ENCODE peak calls at places on chromosomes 13 and 19, in ten cellular contexts. One of them, this sample, is unnamed.
A peak's percentile ranks its signal among the peaks of the same experiment; 100 is the strongest.

GRCh38 chr19:55657004-55657747 is 2.3 kb downstream of the U2AF2 start:
- DNase-seq in CD4-positive, alpha-beta T cell: no peak
- DNase-seq in tibial artery: no peak
- DNase-seq in stimulated activated CD4-positive, alpha-beta T cell treated with anti-CD3 and anti-CD28 coated beads, Interleukin-4, amount 100 ng/mL, for 48 hours: no peak
- DNase-seq in G401: no peak
- DNase-seq in progenitor cell of endocrine pancreas: no peak
- DNase-seq in MV-4-11: no peak
- DNase-seq in left cardiac atrium: no peak
- DNase-seq in non-pigmented ciliary epithelial cell: no peak
- DNase-seq in fibroblast of villous mesenchyme: no peak
- DNase-seq in this sample: peak; percentile 86

GRCh38 chr19:30263719-30264440 is 108.3 kb upstream of the ZNF536 start:
- DNase-seq in CD4-positive, alpha-beta T cell: no peak
- DNase-seq in tibial artery: no peak
- DNase-seq in stimulated activated CD4-positive, alpha-beta T cell treated with anti-CD3 and anti-CD28 coated beads, Interleukin-4, amount 100 ng/mL, for 48 hours: no peak
- DNase-seq in G401: no peak
- DNase-seq in progenitor cell of endocrine pancreas: no peak
- DNase-seq in MV-4-11: no peak
- DNase-seq in left cardiac atrium: no peak
- DNase-seq in non-pigmented ciliary epithelial cell: no peak
- DNase-seq in fibroblast of villous mesenchyme: no peak
- DNase-seq in this sample: no peak

GRCh38 chr13:44967656-44968451 is 21.4 kb downstream of the NUFIP1 start:
- DNase-seq in CD4-positive, alpha-beta T cell: no peak
- DNase-seq in tibial artery: no peak
- DNase-seq in stimulated activated CD4-positive, alpha-beta T cell treated with anti-CD3 and anti-CD28 coated beads, Interleukin-4, amount 100 ng/mL, for 48 hours: no peak
- DNase-seq in G401: no peak
- DNase-seq in progenitor cell of endocrine pancreas: no peak
- DNase-seq in MV-4-11: no peak
- DNase-seq in left cardiac atrium: no peak
- DNase-seq in non-pigmented ciliary epithelial cell: no peak
- DNase-seq in fibroblast of villous mesenchyme: peak; percentile 60
- DNase-seq in this sample: peak; percentile 58

GRCh38 chr13:98301721-98302120 is 124.7 kb upstream of the RNF113B start:
- DNase-seq in CD4-positive, alpha-beta T cell: no peak
- DNase-seq in tibial artery: no peak
- DNase-seq in stimulated activated CD4-positive, alpha-beta T cell treated with anti-CD3 and anti-CD28 coated beads, Interleukin-4, amount 100 ng/mL, for 48 hours: no peak
- DNase-seq in G401: no peak
- DNase-seq in progenitor cell of endocrine pancreas: no peak
- DNase-seq in MV-4-11: no peak
- DNase-seq in left cardiac atrium: no peak
- DNase-seq in non-pigmented ciliary epithelial cell: no peak
- DNase-seq in fibroblast of villous mesenchyme: peak; percentile 78
- DNase-seq in this sample: peak; percentile 72

GRCh38 chr19:34313188-34313587 is 51.8 kb upstream of the GPI start:
- DNase-seq in CD4-positive, alpha-beta T cell: no peak
- DNase-seq in tibial artery: no peak
- DNase-seq in stimulated activated CD4-positive, alpha-beta T cell treated with anti-CD3 and anti-CD28 coated beads, Interleukin-4, amount 100 ng/mL, for 48 hours: no peak
- DNase-seq in G401: no peak
- DNase-seq in progenitor cell of endocrine pancreas: no peak
- DNase-seq in MV-4-11: no peak
- DNase-seq in left cardiac atrium: peak; percentile 39
- DNase-seq in non-pigmented ciliary epithelial cell: peak; percentile 41
- DNase-seq in fibroblast of villous mesenchyme: peak; percentile 66
- DNase-seq in this sample: peak; percentile 74

GRCh38 chr13:48839171-48839570 is 136.5 kb upstream of the FNDC3A start:
- DNase-seq in CD4-positive, alpha-beta T cell: no peak
- DNase-seq in tibial artery: no peak
- DNase-seq in stimulated activated CD4-positive, alpha-beta T cell treated with anti-CD3 and anti-CD28 coated beads, Interleukin-4, amount 100 ng/mL, for 48 hours: no peak
- DNase-seq in G401: no peak
- DNase-seq in progenitor cell of endocrine pancreas: no peak
- DNase-seq in MV-4-11: no peak
- DNase-seq in left cardiac atrium: no peak
- DNase-seq in non-pigmented ciliary epithelial cell: no peak
- DNase-seq in fibroblast of villous mesenchyme: peak; percentile 40
- DNase-seq in this sample: no peak

GRCh38 chr19:40395956-40396355 is 6.0 kb upstream of the HIPK4 start:
- DNase-seq in CD4-positive, alpha-beta T cell: no peak
- DNase-seq in tibial artery: no peak
- DNase-seq in stimulated activated CD4-positive, alpha-beta T cell treated with anti-CD3 and anti-CD28 coated beads, Interleukin-4, amount 100 ng/mL, for 48 hours: no peak
- DNase-seq in G401: no peak
- DNase-seq in progenitor cell of endocrine pancreas: no peak
- DNase-seq in MV-4-11: no peak
- DNase-seq in left cardiac atrium: no peak
- DNase-seq in non-pigmented ciliary epithelial cell: no peak
- DNase-seq in fibroblast of villous mesenchyme: no peak
- DNase-seq in this sample: no peak

GRCh38 chr19:23770672-23771250 is 12.1 kb upstream of the ZNF681 start:
- DNase-seq in CD4-positive, alpha-beta T cell: no peak
- DNase-seq in tibial artery: no peak
- DNase-seq in stimulated activated CD4-positive, alpha-beta T cell treated with anti-CD3 and anti-CD28 coated beads, Interleukin-4, amount 100 ng/mL, for 48 hours: no peak
- DNase-seq in G401: no peak
- DNase-seq in progenitor cell of endocrine pancreas: no peak
- DNase-seq in MV-4-11: no peak
- DNase-seq in left cardiac atrium: no peak
- DNase-seq in non-pigmented ciliary epithelial cell: no peak
- DNase-seq in fibroblast of villous mesenchyme: no peak
- DNase-seq in this sample: no peak

GRCh38 chr13:95505265-95505664 is 47.3 kb upstream of the CLDN10 start:
- DNase-seq in CD4-positive, alpha-beta T cell: no peak
- DNase-seq in tibial artery: no peak
- DNase-seq in stimulated activated CD4-positive, alpha-beta T cell treated with anti-CD3 and anti-CD28 coated beads, Interleukin-4, amount 100 ng/mL, for 48 hours: no peak
- DNase-seq in G401: no peak
- DNase-seq in progenitor cell of endocrine pancreas: no peak
- DNase-seq in MV-4-11: no peak
- DNase-seq in left cardiac atrium: no peak
- DNase-seq in non-pigmented ciliary epithelial cell: no peak
- DNase-seq in fibroblast of villous mesenchyme: no peak
- DNase-seq in this sample: peak; percentile 25

GRCh38 chr19:50548191-50549058 is 19.8 kb downstream of the LRRC4B start:
- DNase-seq in CD4-positive, alpha-beta T cell: no peak
- DNase-seq in tibial artery: no peak
- DNase-seq in stimulated activated CD4-positive, alpha-beta T cell treated with anti-CD3 and anti-CD28 coated beads, Interleukin-4, amount 100 ng/mL, for 48 hours: no peak
- DNase-seq in G401: peak; percentile 72
- DNase-seq in progenitor cell of endocrine pancreas: no peak
- DNase-seq in MV-4-11: no peak
- DNase-seq in left cardiac atrium: no peak
- DNase-seq in non-pigmented ciliary epithelial cell: no peak
- DNase-seq in fibroblast of villous mesenchyme: no peak
- DNase-seq in this sample: peak; percentile 77

GRCh38 chr19:2500861-2501260 is 24.9 kb downstream of the GADD45B start:
- DNase-seq in CD4-positive, alpha-beta T cell: no peak
- DNase-seq in tibial artery: no peak
- DNase-seq in stimulated activated CD4-positive, alpha-beta T cell treated with anti-CD3 and anti-CD28 coated beads, Interleukin-4, amount 100 ng/mL, for 48 hours: no peak
- DNase-seq in G401: peak; percentile 56
- DNase-seq in progenitor cell of endocrine pancreas: no peak
- DNase-seq in MV-4-11: no peak
- DNase-seq in left cardiac atrium: no peak
- DNase-seq in non-pigmented ciliary epithelial cell: no peak
- DNase-seq in fibroblast of villous mesenchyme: peak; percentile 85
- DNase-seq in this sample: peak; percentile 63

GRCh38 chr13:68749801-68750200 is 1357.8 kb upstream of the ATXN8OS start:
- DNase-seq in CD4-positive, alpha-beta T cell: no peak
- DNase-seq in tibial artery: no peak
- DNase-seq in stimulated activated CD4-positive, alpha-beta T cell treated with anti-CD3 and anti-CD28 coated beads, Interleukin-4, amount 100 ng/mL, for 48 hours: no peak
- DNase-seq in G401: no peak
- DNase-seq in progenitor cell of endocrine pancreas: no peak
- DNase-seq in MV-4-11: no peak
- DNase-seq in left cardiac atrium: no peak
- DNase-seq in non-pigmented ciliary epithelial cell: no peak
- DNase-seq in fibroblast of villous mesenchyme: no peak
- DNase-seq in this sample: no peak

GRCh38 chr19:41426116-41426841 is 895 bp downstream of the B3GNT8 start:
- DNase-seq in CD4-positive, alpha-beta T cell: no peak
- DNase-seq in tibial artery: no peak
- DNase-seq in stimulated activated CD4-positive, alpha-beta T cell treated with anti-CD3 and anti-CD28 coated beads, Interleukin-4, amount 100 ng/mL, for 48 hours: no peak
- DNase-seq in G401: no peak
- DNase-seq in progenitor cell of endocrine pancreas: no peak
- DNase-seq in MV-4-11: no peak
- DNase-seq in left cardiac atrium: no peak
- DNase-seq in non-pigmented ciliary epithelial cell: no peak
- DNase-seq in fibroblast of villous mesenchyme: no peak
- DNase-seq in this sample: peak; percentile 41

GRCh38 chr19:48552406-48553322 is 692 bp downstream of the SULT2B1 start:
- DNase-seq in CD4-positive, alpha-beta T cell: no peak
- DNase-seq in tibial artery: no peak
- DNase-seq in stimulated activated CD4-positive, alpha-beta T cell treated with anti-CD3 and anti-CD28 coated beads, Interleukin-4, amount 100 ng/mL, for 48 hours: no peak
- DNase-seq in G401: no peak
- DNase-seq in progenitor cell of endocrine pancreas: no peak
- DNase-seq in MV-4-11: no peak
- DNase-seq in left cardiac atrium: no peak
- DNase-seq in non-pigmented ciliary epithelial cell: no peak
- DNase-seq in fibroblast of villous mesenchyme: no peak
- DNase-seq in this sample: no peak

This sample was measured in osteoblast.